ENCODE peak calls at places on chromosomes 1 and 21, in seven cellular contexts. One of them, this sample, is unnamed. For H3K9me2, the result is how much of the 10 kb centered on the place peaks cover.

GRCh38 chr21:45126085-45126687 is 51.8 kb downstream of the ADARB1 start:
- DNase-seq in hepatocyte: no peak
- DNase-seq in PC-3: no peak
- DNase-seq in GM23248: no peak
- DNase-seq in PC-9: no peak
- DNase-seq in OCI-LY7: no peak
- DNase-seq in HCT116: no peak
- DNase-seq in this sample: no peak

GRCh38 chr21:14900058-14900457 is 164.7 kb downstream of the NRIP1 start:
- DNase-seq in hepatocyte: no peak
- DNase-seq in PC-3: peak
- DNase-seq in GM23248: peak
- DNase-seq in PC-9: no peak
- DNase-seq in OCI-LY7: no peak
- DNase-seq in HCT116: no peak
- DNase-seq in this sample: no peak

GRCh38 chr1:12148160-12148957 is 18.4 kb upstream of the TNFRSF1B start:
- DNase-seq in hepatocyte: peak
- DNase-seq in PC-3: peak
- DNase-seq in GM23248: no peak
- DNase-seq in PC-9: no peak
- DNase-seq in OCI-LY7: no peak
- DNase-seq in HCT116: peak
- DNase-seq in this sample: no peak

GRCh38 chr1:70204578-70204977 is 801 bp downstream of the LRRC40 start:
- DNase-seq in hepatocyte: no peak
- DNase-seq in PC-3: no peak
- DNase-seq in GM23248: peak
- DNase-seq in PC-9: no peak
- DNase-seq in OCI-LY7: peak
- DNase-seq in HCT116: no peak
- DNase-seq in this sample: peak

GRCh38 chr21:45981641-45982255 is at the start of gene COL6A1:
- DNase-seq in hepatocyte: peak
- DNase-seq in PC-3: peak
- DNase-seq in GM23248: peak
- DNase-seq in PC-9: no peak
- DNase-seq in OCI-LY7: no peak
- DNase-seq in HCT116: no peak
- DNase-seq in this sample: no peak

GRCh38 chr1:1120866-1121563 is 5.1 kb upstream of the C1orf159 start:
- DNase-seq in hepatocyte: no peak
- DNase-seq in PC-3: no peak
- DNase-seq in GM23248: no peak
- DNase-seq in PC-9: no peak
- DNase-seq in OCI-LY7: no peak
- DNase-seq in HCT116: no peak
- DNase-seq in this sample: no peak

GRCh38 chr1:184624626-184625025 is 130.0 kb downstream of the EDEM3 start:
- DNase-seq in hepatocyte: no peak
- DNase-seq in PC-3: peak
- DNase-seq in GM23248: peak
- DNase-seq in PC-9: no peak
- DNase-seq in OCI-LY7: no peak
- DNase-seq in HCT116: no peak
- DNase-seq in this sample: no peak

GRCh38 chr1:116680752-116681151 is 13.2 kb upstream of the IGSF3 start:
- DNase-seq in hepatocyte: no peak
- DNase-seq in PC-3: no peak
- DNase-seq in GM23248: no peak
- DNase-seq in PC-9: no peak
- DNase-seq in OCI-LY7: no peak
- DNase-seq in HCT116: no peak
- DNase-seq in this sample: no peak

GRCh38 chr1:185440877-185441276 is 123.8 kb upstream of the IVNS1ABP start:
- DNase-seq in hepatocyte: peak
- DNase-seq in PC-3: no peak
- DNase-seq in GM23248: no peak
- DNase-seq in PC-9: no peak
- DNase-seq in OCI-LY7: no peak
- DNase-seq in HCT116: no peak
- DNase-seq in this sample: no peak

GRCh38 chr1:91511386-91511785 is 10.7 kb downstream of the CDC7 start:
- DNase-seq in hepatocyte: peak
- DNase-seq in PC-3: peak
- DNase-seq in GM23248: peak
- DNase-seq in PC-9: peak
- DNase-seq in OCI-LY7: peak
- DNase-seq in HCT116: peak
- DNase-seq in this sample: peak

GRCh38 chr1:234920843-234921140 is 207.8 kb downstream of the TOMM20 start:
- DNase-seq in hepatocyte: no peak
- DNase-seq in PC-3: no peak
- DNase-seq in GM23248: no peak
- DNase-seq in PC-9: no peak
- DNase-seq in OCI-LY7: no peak
- DNase-seq in HCT116: no peak
- DNase-seq in this sample: no peak

GRCh38 chr1:85544689-85545203 is 35.8 kb upstream of the CCN1 start:
- DNase-seq in hepatocyte: no peak
- DNase-seq in PC-3: peak
- DNase-seq in GM23248: peak
- DNase-seq in PC-9: peak
- DNase-seq in OCI-LY7: no peak
- DNase-seq in HCT116: no peak
- DNase-seq in this sample: no peak

GRCh38 chr1:21898326-21899155 is 38.6 kb downstream of the HSPG2 start:
- DNase-seq in hepatocyte: no peak
- DNase-seq in PC-3: no peak
- DNase-seq in GM23248: peak
- DNase-seq in PC-9: no peak
- DNase-seq in OCI-LY7: no peak
- DNase-seq in HCT116: no peak
- DNase-seq in this sample: no peak

GRCh38 chr1:162590101-162590500 is 28.6 kb downstream of the UAP1 start:
- DNase-seq in hepatocyte: no peak
- DNase-seq in PC-3: no peak
- DNase-seq in GM23248: no peak
- DNase-seq in PC-9: no peak
- DNase-seq in OCI-LY7: no peak
- DNase-seq in HCT116: no peak
- DNase-seq in this sample: no peak

GRCh38 chr1:54818461-54819194 is 17.5 kb upstream of the TTC22 start:
- DNase-seq in hepatocyte: no peak
- DNase-seq in PC-3: no peak
- DNase-seq in GM23248: peak
- DNase-seq in PC-9: peak
- DNase-seq in OCI-LY7: no peak
- DNase-seq in HCT116: no peak
- DNase-seq in this sample: no peak

GRCh38 chr1:91529856-91530255 is 29.2 kb downstream of the CDC7 start:
- DNase-seq in hepatocyte: no peak
- DNase-seq in PC-3: peak
- DNase-seq in GM23248: peak
- DNase-seq in PC-9: peak
- DNase-seq in OCI-LY7: peak
- DNase-seq in HCT116: peak
- DNase-seq in this sample: no peak

GRCh38 chr21:35147439-35147838 is 98.3 kb upstream of the RUNX1 start:
- DNase-seq in hepatocyte: no peak
- DNase-seq in PC-3: peak
- DNase-seq in GM23248: no peak
- DNase-seq in PC-9: no peak
- DNase-seq in OCI-LY7: no peak
- DNase-seq in HCT116: no peak
- DNase-seq in this sample: no peak

GRCh38 chr1:150176593-150176992 is 26.9 kb downstream of the PLEKHO1 start:
- DNase-seq in hepatocyte: no peak
- DNase-seq in PC-3: no peak
- DNase-seq in GM23248: no peak
- DNase-seq in PC-9: no peak
- DNase-seq in OCI-LY7: no peak
- DNase-seq in HCT116: no peak
- DNase-seq in this sample: no peak

GRCh38 chr21:32578107-32578691 is 7.1 kb downstream of the TCP10L start:
- DNase-seq in hepatocyte: no peak
- DNase-seq in PC-3: peak
- DNase-seq in GM23248: peak
- DNase-seq in PC-9: no peak
- DNase-seq in OCI-LY7: peak
- DNase-seq in HCT116: peak
- DNase-seq in this sample: peak

GRCh38 chr1:111654839-111655238 is 35.2 kb downstream of the RAP1A start:
- DNase-seq in hepatocyte: no peak
- DNase-seq in PC-3: no peak
- DNase-seq in GM23248: no peak
- DNase-seq in PC-9: no peak
- DNase-seq in OCI-LY7: no peak
- DNase-seq in HCT116: no peak
- DNase-seq in this sample: no peak

GRCh38 chr1:93675931-93676330 is 5.7 kb downstream of the BCAR3 start:
- DNase-seq in hepatocyte: no peak
- DNase-seq in PC-3: no peak
- DNase-seq in GM23248: peak
- DNase-seq in PC-9: no peak
- DNase-seq in OCI-LY7: no peak
- DNase-seq in HCT116: no peak
- DNase-seq in this sample: no peak

GRCh38 chr1:93678491-93678890 is 3.1 kb downstream of the BCAR3 start:
- DNase-seq in hepatocyte: no peak
- DNase-seq in PC-3: peak
- DNase-seq in GM23248: no peak
- DNase-seq in PC-9: no peak
- DNase-seq in OCI-LY7: no peak
- DNase-seq in HCT116: no peak
- DNase-seq in this sample: no peak

GRCh38 chr1:93675272-93675671 is 6.4 kb downstream of the BCAR3 start:
- DNase-seq in hepatocyte: no peak
- DNase-seq in PC-3: no peak
- DNase-seq in GM23248: no peak
- DNase-seq in PC-9: no peak
- DNase-seq in OCI-LY7: no peak
- DNase-seq in HCT116: no peak
- DNase-seq in this sample: no peak

GRCh38 chr1:93677729-93678128 is 3.9 kb downstream of the BCAR3 start:
- DNase-seq in hepatocyte: no peak
- DNase-seq in PC-3: no peak
- DNase-seq in GM23248: no peak
- DNase-seq in PC-9: no peak
- DNase-seq in OCI-LY7: no peak
- DNase-seq in HCT116: no peak
- DNase-seq in this sample: no peak

DNA sequence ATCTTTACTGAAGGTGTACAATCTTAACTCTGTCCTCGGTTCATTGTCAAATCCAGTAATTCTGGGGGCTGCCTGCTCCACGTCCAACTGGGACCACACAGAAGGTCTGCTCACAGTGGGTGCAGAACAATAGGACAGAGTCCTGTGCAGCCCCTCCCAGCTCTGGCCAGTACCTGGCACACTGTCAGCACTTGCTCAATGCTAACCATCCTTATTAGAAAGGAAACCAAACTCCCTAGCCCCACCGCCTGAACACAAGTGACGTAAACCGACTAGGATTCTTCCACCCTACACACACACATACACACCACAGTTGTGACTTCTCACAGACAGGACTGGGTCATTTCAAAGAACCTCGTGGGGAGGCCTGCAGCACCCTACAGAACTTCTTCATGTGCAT is 5.2 kb downstream of the BCAR3 start:
- DNase-seq in hepatocyte: no peak
- DNase-seq in PC-3: no peak
- DNase-seq in GM23248: peak
- DNase-seq in PC-9: no peak
- DNase-seq in OCI-LY7: no peak
- DNase-seq in HCT116: no peak
- DNase-seq in this sample: no peak
- H3K4me2 ChIP-seq in hepatocyte: no peak
- H3K4me2 ChIP-seq in PC-3: peak
- H3K4me2 ChIP-seq in GM23248: peak
- H3K4me2 ChIP-seq in PC-9: peak
- H3K4me2 ChIP-seq in OCI-LY7: no peak
- H3K4me2 ChIP-seq in HCT116: no peak
- H3K4me2 ChIP-seq in this sample: no peak

GRCh38 chr1:181607524-181607923 is 124.2 kb downstream of the CACNA1E start:
- DNase-seq in hepatocyte: no peak
- DNase-seq in PC-3: no peak
- DNase-seq in GM23248: no peak
- DNase-seq in PC-9: no peak
- DNase-seq in OCI-LY7: no peak
- DNase-seq in HCT116: no peak
- DNase-seq in this sample: no peak
- H3K9me2 ChIP-seq in hepatocyte: under half
- H3K9me2 ChIP-seq in PC-3: under half
- H3K9me2 ChIP-seq in GM23248: under half
- H3K9me2 ChIP-seq in PC-9: under half
- H3K9me2 ChIP-seq in OCI-LY7: under half
- H3K9me2 ChIP-seq in HCT116: under half
- H3K9me2 ChIP-seq in this sample: under half

DNA sequence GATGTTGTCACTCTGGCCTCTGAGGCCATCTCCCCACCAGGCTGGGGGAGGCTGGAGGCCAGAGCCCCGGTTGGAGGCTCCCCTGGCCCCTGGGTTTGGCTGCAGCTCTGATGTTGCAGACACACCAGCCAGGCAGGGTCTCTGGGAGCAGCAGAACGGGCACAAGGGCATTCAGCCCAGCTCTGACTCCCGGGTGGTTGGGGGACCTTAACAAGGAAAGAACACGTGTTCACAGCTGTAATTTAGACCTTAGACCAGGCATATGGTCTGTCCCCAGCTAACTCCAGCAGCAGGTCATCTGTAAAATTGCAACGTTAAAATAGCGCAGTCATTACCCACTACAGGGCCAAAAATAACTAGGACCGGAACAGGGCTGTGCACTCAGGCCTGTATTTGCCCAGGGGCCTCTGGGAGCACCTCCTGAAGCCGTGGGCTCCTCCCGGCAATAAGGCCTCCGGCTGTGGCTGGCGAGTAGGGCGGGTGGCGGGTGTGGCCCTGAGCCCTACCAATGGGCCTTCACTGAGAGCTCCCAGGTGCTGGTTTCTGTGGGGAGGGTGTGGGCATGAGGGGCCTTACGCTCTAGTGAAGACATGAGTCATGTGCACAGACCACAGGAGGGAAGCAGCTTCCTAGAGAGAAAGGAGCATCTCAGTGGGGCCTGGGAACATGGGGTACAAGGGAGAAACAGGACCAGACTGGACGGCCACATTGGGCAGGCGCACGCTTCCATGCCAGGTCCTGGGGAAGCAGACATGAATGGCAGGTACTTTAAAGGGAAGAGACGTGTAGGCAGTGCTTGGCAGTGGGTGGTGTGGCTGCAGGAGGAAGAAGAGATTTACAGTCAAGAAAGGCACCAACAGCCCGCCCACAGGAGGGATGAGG is 6.1 kb downstream of the LDLRAP1 start:
- DNase-seq in hepatocyte: peak
- DNase-seq in PC-3: peak
- DNase-seq in GM23248: no peak
- DNase-seq in PC-9: peak
- DNase-seq in OCI-LY7: peak
- DNase-seq in HCT116: peak
- DNase-seq in this sample: peak
- H3K4me2 ChIP-seq in hepatocyte: peak
- H3K4me2 ChIP-seq in PC-3: no peak
- H3K4me2 ChIP-seq in GM23248: no peak
- H3K4me2 ChIP-seq in PC-9: peak
- H3K4me2 ChIP-seq in OCI-LY7: peak
- H3K4me2 ChIP-seq in HCT116: peak
- H3K4me2 ChIP-seq in this sample: peak

GRCh38 chr1:61181016-61181560 is 98.7 kb downstream of the NFIA start:
- DNase-seq in hepatocyte: no peak
- DNase-seq in PC-3: no peak
- DNase-seq in GM23248: no peak
- DNase-seq in PC-9: no peak
- DNase-seq in OCI-LY7: no peak
- DNase-seq in HCT116: no peak
- DNase-seq in this sample: no peak
- H3K9me2 ChIP-seq in hepatocyte: under half
- H3K9me2 ChIP-seq in PC-3: under half
- H3K9me2 ChIP-seq in GM23248: under half
- H3K9me2 ChIP-seq in PC-9: under half
- H3K9me2 ChIP-seq in OCI-LY7: under half
- H3K9me2 ChIP-seq in HCT116: under half
- H3K9me2 ChIP-seq in this sample: under half

This sample was measured in Karpas-422.